ENCODE peak calls at places on chromosomes 16 and 17, in four cellular contexts. One of them, this sample, is unnamed.

GRCh38 chr17:43515641-43516040 is 30.5 kb downstream of the ETV4 start:
- DNase-seq in K562: no peak
- DNase-seq in HepG2: no peak
- DNase-seq in GM12878: no peak
- DNase-seq in this sample: no peak

GRCh38 chr16:89324056-89325010 is 106.8 kb downstream of the ZNF778 start:
- DNase-seq in GM12878: peak
- DNase-seq in K562: no peak
- DNase-seq in HepG2: no peak
- DNase-seq in this sample: no peak

GRCh38 chr17:81002409-81003361 is 11.0 kb downstream of the CHMP6 start:
- DNase-seq in GM12878: no peak
- DNase-seq in HepG2: no peak
- DNase-seq in K562: peak
- DNase-seq in this sample: no peak

GRCh38 chr16:86171329-86171728 is 272.4 kb downstream of the IRF8 start:
- DNase-seq in HepG2: no peak
- DNase-seq in K562: no peak
- DNase-seq in GM12878: no peak
- DNase-seq in this sample: no peak

GRCh38 chr16:4944333-4945281 is 7.7 kb upstream of the PPL start:
- DNase-seq in HepG2: peak
- DNase-seq in K562: peak
- DNase-seq in GM12878: no peak
- DNase-seq in this sample: peak

GRCh38 chr17:30372755-30373154 is 6.0 kb upstream of the CPD start:
- DNase-seq in GM12878: no peak
- DNase-seq in HepG2: no peak
- DNase-seq in K562: no peak
- DNase-seq in this sample: no peak

GRCh38 chr17:16652847-16653366 is 743 bp downstream of the ZNF624 start:
- DNase-seq in K562: no peak
- DNase-seq in HepG2: no peak
- DNase-seq in GM12878: no peak
- DNase-seq in this sample: no peak

GRCh38 chr16:49834496-49835009 is 21.4 kb downstream of the ZNF423 start:
- DNase-seq in HepG2: no peak
- DNase-seq in GM12878: no peak
- DNase-seq in K562: no peak
- DNase-seq in this sample: no peak

GRCh38 chr17:36001862-36002603 is 680 bp upstream of the CCL15 start:
- DNase-seq in HepG2: peak
- DNase-seq in GM12878: no peak
- DNase-seq in K562: no peak
- DNase-seq in this sample: no peak

GRCh38 chr17:40063034-40063765 is 435 bp downstream of the THRA start:
- DNase-seq in GM12878: no peak
- DNase-seq in K562: peak
- DNase-seq in HepG2: peak
- DNase-seq in this sample: peak

GRCh38 chr16:74951676-74952075 is 33.2 kb downstream of the WDR59 start:
- DNase-seq in HepG2: no peak
- DNase-seq in K562: no peak
- DNase-seq in GM12878: no peak
- DNase-seq in this sample: no peak

GRCh38 chr16:9969580-9969979 is 212.6 kb downstream of the GRIN2A start:
- DNase-seq in GM12878: no peak
- DNase-seq in K562: no peak
- DNase-seq in HepG2: no peak
- DNase-seq in this sample: no peak

GRCh38 chr16:79897087-79897443 is 296.5 kb upstream of the MAF start:
- DNase-seq in K562: no peak
- DNase-seq in GM12878: no peak
- DNase-seq in HepG2: no peak
- DNase-seq in this sample: no peak

GRCh38 chr17:81681672-81682071 is 1.9 kb downstream of the ARL16 start:
- DNase-seq in K562: no peak
- DNase-seq in GM12878: no peak
- DNase-seq in HepG2: no peak
- DNase-seq in this sample: no peak

GRCh38 chr17:36921131-36921851 is 16.0 kb upstream of the LHX1 start:
- DNase-seq in HepG2: peak
- DNase-seq in GM12878: no peak
- DNase-seq in K562: no peak
- DNase-seq in this sample: no peak

GRCh38 chr17:50213026-50214015 is 11.9 kb upstream of the COL1A1 start:
- DNase-seq in HepG2: peak
- DNase-seq in GM12878: peak
- DNase-seq in K562: peak
- DNase-seq in this sample: peak

GRCh38 chr17:27049104-27049784 is 244.7 kb upstream of the WSB1 start:
- DNase-seq in GM12878: no peak
- DNase-seq in HepG2: no peak
- DNase-seq in K562: no peak
- DNase-seq in this sample: no peak

GRCh38 chr17:51630101-51630671 is 369.8 kb downstream of the UTP18 start:
- DNase-seq in GM12878: no peak
- DNase-seq in K562: no peak
- DNase-seq in HepG2: peak
- DNase-seq in this sample: no peak

GRCh38 chr17:80918731-80919130 is 72.9 kb upstream of the CHMP6 start:
- DNase-seq in K562: no peak
- DNase-seq in GM12878: no peak
- DNase-seq in HepG2: no peak
- DNase-seq in this sample: no peak

GRCh38 chr17:61139219-61139618 is 260.4 kb upstream of the TBX2 start:
- DNase-seq in GM12878: peak
- DNase-seq in K562: no peak
- DNase-seq in HepG2: no peak
- DNase-seq in this sample: no peak

GRCh38 chr17:50681260-50682200 is 26.2 kb downstream of the ANKRD40 start:
- DNase-seq in K562: peak
- DNase-seq in GM12878: no peak
- DNase-seq in HepG2: peak
- DNase-seq in this sample: peak

GRCh38 chr17:77318021-77318420 is 177.3 kb downstream of the SEC14L1 start:
- DNase-seq in HepG2: no peak
- DNase-seq in GM12878: no peak
- DNase-seq in K562: no peak
- DNase-seq in this sample: no peak

GRCh38 chr16:83967091-83967490 is 953 bp upstream of the NECAB2 start:
- DNase-seq in K562: no peak
- DNase-seq in GM12878: no peak
- DNase-seq in HepG2: no peak
- DNase-seq in this sample: no peak

GRCh38 chr17:57569860-57570259 is 175.2 kb downstream of the CCDC182 start:
- DNase-seq in K562: no peak
- DNase-seq in HepG2: no peak
- DNase-seq in GM12878: no peak
- DNase-seq in this sample: no peak

GRCh38 chr17:34370376-34370996 is 7.5 kb upstream of the CCL1 start:
- DNase-seq in HepG2: no peak
- DNase-seq in K562: no peak
- DNase-seq in GM12878: no peak
- DNase-seq in this sample: no peak

GRCh38 chr16:53789159-53789558 is 85.2 kb downstream of the FTO start:
- DNase-seq in K562: no peak
- DNase-seq in HepG2: no peak
- DNase-seq in GM12878: no peak
- DNase-seq in this sample: no peak

GRCh38 chr16:73060948-73061495 is 13.1 kb upstream of the ZFHX3 start:
- DNase-seq in GM12878: no peak
- DNase-seq in HepG2: no peak
- DNase-seq in K562: no peak
- DNase-seq in this sample: no peak

GRCh38 chr16:73063284-73063733 is 15.4 kb upstream of the ZFHX3 start:
- DNase-seq in GM12878: no peak
- DNase-seq in K562: no peak
- DNase-seq in HepG2: no peak
- DNase-seq in this sample: no peak

GRCh38 chr16:73064227-73064995 is 16.5 kb upstream of the ZFHX3 start:
- DNase-seq in GM12878: no peak
- DNase-seq in K562: no peak
- DNase-seq in HepG2: no peak
- DNase-seq in this sample: no peak

GRCh38 chr16:73063854-73064226 is 15.9 kb upstream of the ZFHX3 start:
- DNase-seq in K562: no peak
- DNase-seq in GM12878: no peak
- DNase-seq in HepG2: no peak
- DNase-seq in this sample: no peak

DNA sequence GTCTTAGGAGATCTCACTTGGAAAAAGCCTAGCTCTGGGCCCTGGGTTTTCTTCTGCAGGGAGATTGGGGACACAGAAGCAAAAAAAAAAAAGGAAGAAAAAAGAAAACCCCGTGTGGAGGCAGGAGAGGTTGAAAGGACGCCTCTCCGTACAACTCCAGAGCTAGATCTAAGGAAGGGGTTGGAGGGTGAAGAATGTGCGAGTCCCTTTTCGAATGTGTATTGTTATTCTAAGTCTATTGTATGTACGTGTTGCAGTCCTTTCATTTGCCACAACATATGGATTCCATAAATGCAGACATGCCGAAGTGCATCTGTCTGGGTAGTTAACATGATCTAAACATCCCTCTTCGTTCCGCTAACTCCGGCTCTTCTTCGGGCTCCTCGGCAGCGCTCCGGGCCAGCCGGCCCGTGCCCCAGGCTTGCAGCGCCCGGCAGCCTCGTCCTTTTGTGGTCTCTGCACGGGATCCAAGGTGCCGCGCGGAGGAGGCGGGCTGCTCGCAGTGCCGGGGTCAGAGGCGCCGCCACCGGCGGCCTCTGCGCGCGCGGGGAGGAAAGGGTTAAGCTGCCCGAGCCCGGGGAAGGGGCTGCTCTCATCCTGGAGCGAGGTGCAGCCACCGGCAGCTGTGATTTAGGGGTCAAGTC is 14.8 kb upstream of the ZFHX3 start:
- DNase-seq in K562: no peak
- DNase-seq in HepG2: no peak
- DNase-seq in GM12878: no peak
- DNase-seq in this sample: no peak
- TF ChIP-seq BHLHE40 in K562: no peak
- TF ChIP-seq BHLHE40 in HepG2: no peak
- TF ChIP-seq BHLHE40 in GM12878: peak
- TF ChIP-seq BHLHE40 in this sample: no peak

GRCh38 chr16:72240949-72241348 is 69.0 kb upstream of the PMFBP1 start:
- DNase-seq in HepG2: no peak
- DNase-seq in K562: no peak
- DNase-seq in GM12878: no peak
- DNase-seq in this sample: no peak

GRCh38 chr16:72246423-72246822 is 74.5 kb upstream of the PMFBP1 start:
- DNase-seq in K562: no peak
- DNase-seq in HepG2: no peak
- DNase-seq in GM12878: peak
- DNase-seq in this sample: no peak

GRCh38 chr16:72244853-72245252 is 72.9 kb upstream of the PMFBP1 start:
- DNase-seq in GM12878: no peak
- DNase-seq in HepG2: no peak
- DNase-seq in K562: no peak
- DNase-seq in this sample: no peak

GRCh38 chr16:72242757-72243156 is 70.8 kb upstream of the PMFBP1 start:
- DNase-seq in GM12878: no peak
- DNase-seq in HepG2: no peak
- DNase-seq in K562: no peak
- DNase-seq in this sample: no peak

GRCh38 chr16:72241930-72242329 is 70.0 kb upstream of the PMFBP1 start:
- DNase-seq in K562: peak
- DNase-seq in HepG2: peak
- DNase-seq in GM12878: no peak
- DNase-seq in this sample: peak
- TF ChIP-seq SP1 in K562: no peak
- TF ChIP-seq SP1 in HepG2: no peak
- TF ChIP-seq SP1 in GM12878: no peak
- TF ChIP-seq SP1 in this sample: no peak

GRCh38 chr17:65061621-65062020 is 5.1 kb upstream of the GNA13 start:
- DNase-seq in GM12878: no peak
- DNase-seq in HepG2: no peak
- DNase-seq in K562: no peak
- DNase-seq in this sample: no peak
- TF ChIP-seq TARDBP in GM12878: no peak
- TF ChIP-seq TARDBP in HepG2: no peak
- TF ChIP-seq TARDBP in K562: no peak
- TF ChIP-seq TARDBP in this sample: no peak

GRCh38 chr17:5422505-5422904 is 2.5 kb downstream of the RPAIN start:
- DNase-seq in GM12878: no peak
- DNase-seq in K562: no peak
- DNase-seq in HepG2: peak
- DNase-seq in this sample: no peak

GRCh38 chr17:5418858-5419355 is 555 bp downstream of the NUP88 start:
- DNase-seq in K562: no peak
- DNase-seq in GM12878: peak
- DNase-seq in HepG2: peak
- DNase-seq in this sample: no peak

GRCh38 chr17:5419356-5419958 is at the start of gene NUP88:
- DNase-seq in GM12878: peak
- DNase-seq in HepG2: peak
- DNase-seq in K562: peak
- DNase-seq in this sample: peak

GRCh38 chr17:5416886-5417285 is 2.6 kb downstream of the NUP88 start:
- DNase-seq in GM12878: no peak
- DNase-seq in HepG2: no peak
- DNase-seq in K562: no peak
- DNase-seq in this sample: no peak

DNA sequence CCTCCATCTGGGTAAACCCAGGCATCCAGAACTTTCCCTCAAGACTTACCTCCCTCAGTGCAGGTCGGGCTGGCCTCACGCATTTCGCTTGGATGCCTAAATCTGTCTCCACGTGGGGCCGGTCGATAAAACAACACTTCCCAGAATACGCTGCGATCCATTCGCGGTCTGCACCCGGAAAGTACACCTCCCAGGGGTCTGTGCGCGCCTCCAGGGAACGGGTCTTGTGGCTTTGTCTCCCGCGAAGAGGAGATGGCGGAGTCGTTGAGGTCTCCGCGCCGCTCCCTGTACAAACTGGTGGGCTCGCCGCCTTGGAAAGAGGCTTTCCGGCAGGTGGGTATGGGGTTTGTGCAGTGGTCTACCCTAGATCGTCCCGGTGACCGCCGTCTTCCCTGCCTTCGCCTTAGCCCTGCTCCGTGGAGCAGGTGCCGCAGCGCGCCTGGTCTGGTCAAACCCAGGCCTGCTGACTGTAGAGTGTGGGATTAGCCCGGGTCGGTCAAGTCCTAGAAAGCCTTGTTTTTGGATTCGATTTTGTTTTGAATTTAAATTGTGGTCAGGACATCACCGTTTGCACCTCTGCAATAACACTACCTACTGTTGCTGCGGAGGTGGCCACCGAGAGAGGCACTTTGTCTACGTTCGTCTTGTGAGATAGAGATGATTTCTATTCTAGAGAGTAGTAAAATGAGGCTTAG is at the start of gene RPAIN:
- DNase-seq in GM12878: no peak
- DNase-seq in K562: peak
- DNase-seq in HepG2: peak
- DNase-seq in this sample: peak
- TF ChIP-seq BHLHE40 in GM12878: no peak
- TF ChIP-seq BHLHE40 in K562: no peak
- TF ChIP-seq BHLHE40 in HepG2: no peak
- TF ChIP-seq BHLHE40 in this sample: no peak